ENCODE peak calls at places on chromosomes 13 and 19, in eight cellular contexts. One of them, this sample, is unnamed.

GRCh38 chr13:47463726-47464125 is 537.3 kb downstream of the SUCLA2 start:
- DNase-seq in psoas muscle: no peak
- DNase-seq in neuronal stem cell: no peak
- DNase-seq in body of pancreas: no peak
- DNase-seq in A549: no peak
- DNase-seq in mucosa of descending colon: no peak
- DNase-seq in fibroblast of lung: peak; percentile 72
- DNase-seq in heart right ventricle: no peak
- DNase-seq in this sample: no peak

GRCh38 chr19:5947435-5947834 is 30.5 kb downstream of the RANBP3 start:
- DNase-seq in psoas muscle: peak; percentile 68
- DNase-seq in neuronal stem cell: no peak
- DNase-seq in body of pancreas: peak; percentile 44
- DNase-seq in A549: no peak
- DNase-seq in mucosa of descending colon: no peak
- DNase-seq in fibroblast of lung: peak; percentile 43
- DNase-seq in heart right ventricle: peak; percentile 61
- DNase-seq in this sample: no peak

GRCh38 chr13:89784161-89784809 is 1563.2 kb upstream of the MIR17HG start:
- DNase-seq in psoas muscle: no peak
- DNase-seq in neuronal stem cell: no peak
- DNase-seq in body of pancreas: no peak
- DNase-seq in A549: no peak
- DNase-seq in mucosa of descending colon: no peak
- DNase-seq in fibroblast of lung: no peak
- DNase-seq in heart right ventricle: no peak
- DNase-seq in this sample: no peak

GRCh38 chr13:31310356-31310755 is 110.6 kb downstream of the B3GLCT start:
- DNase-seq in psoas muscle: no peak
- DNase-seq in neuronal stem cell: no peak
- DNase-seq in body of pancreas: no peak
- DNase-seq in A549: no peak
- DNase-seq in mucosa of descending colon: no peak
- DNase-seq in fibroblast of lung: no peak
- DNase-seq in heart right ventricle: no peak
- DNase-seq in this sample: no peak

GRCh38 chr13:64278493-64278892 is 2862.8 kb upstream of the PCDH20 start:
- DNase-seq in psoas muscle: no peak
- DNase-seq in neuronal stem cell: no peak
- DNase-seq in body of pancreas: no peak
- DNase-seq in A549: no peak
- DNase-seq in mucosa of descending colon: no peak
- DNase-seq in fibroblast of lung: peak; percentile 79
- DNase-seq in heart right ventricle: no peak
- DNase-seq in this sample: peak; percentile 39

GRCh38 chr19:48695743-48696352 is at the start of gene FUT2:
- DNase-seq in psoas muscle: no peak
- DNase-seq in neuronal stem cell: no peak
- DNase-seq in body of pancreas: peak; percentile 89
- DNase-seq in A549: no peak
- DNase-seq in mucosa of descending colon: peak; percentile 88
- DNase-seq in fibroblast of lung: no peak
- DNase-seq in heart right ventricle: no peak
- DNase-seq in this sample: no peak

GRCh38 chr19:46076951-46077814 is 36.4 kb upstream of the IGFL4 start:
- DNase-seq in psoas muscle: no peak
- DNase-seq in neuronal stem cell: peak; percentile 88
- DNase-seq in body of pancreas: peak; percentile 55
- DNase-seq in A549: peak; percentile 95
- DNase-seq in mucosa of descending colon: peak; percentile 37
- DNase-seq in fibroblast of lung: peak; percentile 75
- DNase-seq in heart right ventricle: no peak
- DNase-seq in this sample: peak; percentile 94

GRCh38 chr13:109145631-109146030 is 516.2 kb downstream of the MYO16 start:
- DNase-seq in psoas muscle: no peak
- DNase-seq in neuronal stem cell: peak; percentile 24
- DNase-seq in body of pancreas: peak; percentile 43
- DNase-seq in A549: peak; percentile 49
- DNase-seq in mucosa of descending colon: no peak
- DNase-seq in fibroblast of lung: peak; percentile 64
- DNase-seq in heart right ventricle: no peak
- DNase-seq in this sample: peak; percentile 93

GRCh38 chr13:55402867-55403266 is 1737.9 kb upstream of the PRR20A start:
- DNase-seq in psoas muscle: no peak
- DNase-seq in neuronal stem cell: no peak
- DNase-seq in body of pancreas: no peak
- DNase-seq in A549: no peak
- DNase-seq in mucosa of descending colon: no peak
- DNase-seq in fibroblast of lung: no peak
- DNase-seq in heart right ventricle: no peak
- DNase-seq in this sample: no peak

GRCh38 chr19:751501-752341 is 809 bp downstream of the MISP start:
- DNase-seq in psoas muscle: peak; percentile 47
- DNase-seq in neuronal stem cell: no peak
- DNase-seq in body of pancreas: peak; percentile 32
- DNase-seq in A549: peak; percentile 84
- DNase-seq in mucosa of descending colon: peak; percentile 86
- DNase-seq in fibroblast of lung: peak; percentile 82
- DNase-seq in heart right ventricle: no peak
- DNase-seq in this sample: no peak

GRCh38 chr19:13001502-13002388 is 6.5 kb downstream of the NFIX start:
- DNase-seq in psoas muscle: peak; percentile 82
- DNase-seq in neuronal stem cell: no peak
- DNase-seq in body of pancreas: peak; percentile 48
- DNase-seq in A549: no peak
- DNase-seq in mucosa of descending colon: peak; percentile 43
- DNase-seq in fibroblast of lung: peak; percentile 78
- DNase-seq in heart right ventricle: peak; percentile 66
- DNase-seq in this sample: no peak

GRCh38 chr19:7928741-7929701 is 3.1 kb upstream of the CTXN1 start:
- DNase-seq in psoas muscle: peak; percentile 64
- DNase-seq in neuronal stem cell: no peak
- DNase-seq in body of pancreas: peak; percentile 56
- DNase-seq in A549: peak; percentile 43
- DNase-seq in mucosa of descending colon: peak; percentile 57
- DNase-seq in fibroblast of lung: peak; percentile 84
- DNase-seq in heart right ventricle: no peak
- DNase-seq in this sample: peak; percentile 79

GRCh38 chr19:52648336-52648990 is 10.3 kb upstream of the ZNF83 start:
- DNase-seq in psoas muscle: no peak
- DNase-seq in neuronal stem cell: no peak
- DNase-seq in body of pancreas: no peak
- DNase-seq in A549: no peak
- DNase-seq in mucosa of descending colon: no peak
- DNase-seq in fibroblast of lung: peak; percentile 85
- DNase-seq in heart right ventricle: no peak
- DNase-seq in this sample: no peak
- H3K9me3 ChIP-seq in psoas muscle: peaks cover 6% of the 10 kb centered on the region
- H3K9me3 ChIP-seq in neuronal stem cell: peaks cover 19% of the 10 kb centered on the region
- H3K9me3 ChIP-seq in body of pancreas: no peaks in the 10 kb centered on the region
- H3K9me3 ChIP-seq in A549: peaks cover 59% of the 10 kb centered on the region
- H3K9me3 ChIP-seq in mucosa of descending colon: peaks cover 43% of the 10 kb centered on the region
- H3K9me3 ChIP-seq in fibroblast of lung: no peaks in the 10 kb centered on the region
- H3K9me3 ChIP-seq in heart right ventricle: peaks cover 14% of the 10 kb centered on the region
- H3K9me3 ChIP-seq in this sample: no peaks in the 10 kb centered on the region

GRCh38 chr19:50981587-50982146 is 2.0 kb downstream of the KLK7 start:
- DNase-seq in psoas muscle: no peak
- DNase-seq in neuronal stem cell: no peak
- DNase-seq in body of pancreas: no peak
- DNase-seq in A549: no peak
- DNase-seq in mucosa of descending colon: no peak
- DNase-seq in fibroblast of lung: no peak
- DNase-seq in heart right ventricle: no peak
- DNase-seq in this sample: no peak

GRCh38 chr19:50980203-50980602 is 3.5 kb downstream of the KLK7 start:
- DNase-seq in psoas muscle: no peak
- DNase-seq in neuronal stem cell: no peak
- DNase-seq in body of pancreas: no peak
- DNase-seq in A549: no peak
- DNase-seq in mucosa of descending colon: no peak
- DNase-seq in fibroblast of lung: no peak
- DNase-seq in heart right ventricle: no peak
- DNase-seq in this sample: no peak

GRCh38 chr19:50982186-50982585 is 1.5 kb downstream of the KLK7 start:
- DNase-seq in psoas muscle: no peak
- DNase-seq in neuronal stem cell: no peak
- DNase-seq in body of pancreas: no peak
- DNase-seq in A549: no peak
- DNase-seq in mucosa of descending colon: no peak
- DNase-seq in fibroblast of lung: no peak
- DNase-seq in heart right ventricle: no peak
- DNase-seq in this sample: no peak

GRCh38 chr19:50979758-50980157 is 4.0 kb downstream of the KLK7 start:
- DNase-seq in psoas muscle: no peak
- DNase-seq in neuronal stem cell: no peak
- DNase-seq in body of pancreas: no peak
- DNase-seq in A549: no peak
- DNase-seq in mucosa of descending colon: no peak
- DNase-seq in fibroblast of lung: no peak
- DNase-seq in heart right ventricle: no peak
- DNase-seq in this sample: no peak

GRCh38 chr19:50983625-50984292 is at the start of gene KLK7:
- DNase-seq in psoas muscle: no peak
- DNase-seq in neuronal stem cell: no peak
- DNase-seq in body of pancreas: no peak
- DNase-seq in A549: no peak
- DNase-seq in mucosa of descending colon: no peak
- DNase-seq in fibroblast of lung: no peak
- DNase-seq in heart right ventricle: no peak
- DNase-seq in this sample: no peak
- H3K4me1 ChIP-seq in psoas muscle: no peaks in the 10 kb centered on the region
- H3K4me1 ChIP-seq in neuronal stem cell: no peaks in the 10 kb centered on the region
- H3K4me1 ChIP-seq in body of pancreas: no peaks in the 10 kb centered on the region
- H3K4me1 ChIP-seq in A549: peaks cover 8% of the 10 kb centered on the region
- H3K4me1 ChIP-seq in mucosa of descending colon: no peaks in the 10 kb centered on the region
- H3K4me1 ChIP-seq in fibroblast of lung: no peaks in the 10 kb centered on the region
- H3K4me1 ChIP-seq in heart right ventricle: no peaks in the 10 kb centered on the region
- H3K4me1 ChIP-seq in this sample: no peaks in the 10 kb centered on the region

GRCh38 chr19:42695811-42696503 is 44.3 kb downstream of the PSG3 start:
- DNase-seq in psoas muscle: no peak
- DNase-seq in neuronal stem cell: no peak
- DNase-seq in body of pancreas: no peak
- DNase-seq in A549: no peak
- DNase-seq in mucosa of descending colon: no peak
- DNase-seq in fibroblast of lung: no peak
- DNase-seq in heart right ventricle: no peak
- DNase-seq in this sample: no peak
- H3K9me3 ChIP-seq in psoas muscle: no peaks in the 10 kb centered on the region
- H3K9me3 ChIP-seq in neuronal stem cell: no peaks in the 10 kb centered on the region
- H3K9me3 ChIP-seq in body of pancreas: no peaks in the 10 kb centered on the region
- H3K9me3 ChIP-seq in A549: no peaks in the 10 kb centered on the region
- H3K9me3 ChIP-seq in mucosa of descending colon: no peaks in the 10 kb centered on the region
- H3K9me3 ChIP-seq in fibroblast of lung: no peaks in the 10 kb centered on the region
- H3K9me3 ChIP-seq in heart right ventricle: no peaks in the 10 kb centered on the region
- H3K9me3 ChIP-seq in this sample: no peaks in the 10 kb centered on the region

DNA sequence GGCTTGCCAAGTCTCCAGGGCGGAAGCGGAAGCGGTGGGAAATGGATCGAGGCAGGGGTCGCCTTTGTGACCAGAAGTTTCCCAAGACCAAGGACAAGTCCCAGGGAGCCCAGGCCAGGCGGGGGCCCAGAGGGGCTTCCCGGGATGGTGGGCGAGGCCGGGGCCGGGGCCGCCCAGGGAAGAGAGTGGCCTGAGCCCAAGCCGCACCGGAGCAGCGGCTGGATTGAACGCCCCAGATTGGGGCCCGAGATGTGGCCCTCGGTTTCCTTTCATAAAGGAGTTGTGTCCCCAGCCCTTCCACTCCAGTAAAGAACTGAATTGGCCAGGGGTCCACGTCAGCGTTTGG is 548 bp upstream of the P2RY11 start:
- DNase-seq in psoas muscle: no peak
- DNase-seq in neuronal stem cell: no peak
- DNase-seq in body of pancreas: no peak
- DNase-seq in A549: no peak
- DNase-seq in mucosa of descending colon: no peak
- DNase-seq in fibroblast of lung: no peak
- DNase-seq in heart right ventricle: no peak
- DNase-seq in this sample: no peak
- H3K4me1 ChIP-seq in psoas muscle: peaks cover 24% of the 10 kb centered on the region
- H3K4me1 ChIP-seq in neuronal stem cell: peaks cover 6% of the 10 kb centered on the region
- H3K4me1 ChIP-seq in body of pancreas: peaks cover 32% of the 10 kb centered on the region
- H3K4me1 ChIP-seq in A549: peaks cover 30% of the 10 kb centered on the region
- H3K4me1 ChIP-seq in mucosa of descending colon: peaks cover 12% of the 10 kb centered on the region
- H3K4me1 ChIP-seq in fibroblast of lung: peaks cover 8% of the 10 kb centered on the region
- H3K4me1 ChIP-seq in heart right ventricle: peaks cover 7% of the 10 kb centered on the region
- H3K4me1 ChIP-seq in this sample: peaks cover 19% of the 10 kb centered on the region

GRCh38 chr19:27717825-27718224 is 1495.1 kb downstream of the UQCRFS1 start:
- DNase-seq in psoas muscle: no peak
- DNase-seq in neuronal stem cell: no peak
- DNase-seq in body of pancreas: no peak
- DNase-seq in A549: no peak
- DNase-seq in mucosa of descending colon: no peak
- DNase-seq in fibroblast of lung: no peak
- DNase-seq in heart right ventricle: no peak
- DNase-seq in this sample: no peak
- H3K9me3 ChIP-seq in psoas muscle: peaks cover under 1% of the 10 kb centered on the region
- H3K9me3 ChIP-seq in neuronal stem cell: peaks cover 5% of the 10 kb centered on the region
- H3K9me3 ChIP-seq in body of pancreas: no peaks in the 10 kb centered on the region
- H3K9me3 ChIP-seq in A549: peaks cover 88% of the 10 kb centered on the region
- H3K9me3 ChIP-seq in mucosa of descending colon: peaks cover 83% of the 10 kb centered on the region
- H3K9me3 ChIP-seq in fibroblast of lung: no peaks in the 10 kb centered on the region
- H3K9me3 ChIP-seq in heart right ventricle: peaks cover 9% of the 10 kb centered on the region
- H3K9me3 ChIP-seq in this sample: peaks cover 70% of the 10 kb centered on the region

GRCh38 chr19:19595171-19595701 is 23.3 kb downstream of the PBX4 start:
- DNase-seq in psoas muscle: no peak
- DNase-seq in neuronal stem cell: no peak
- DNase-seq in body of pancreas: no peak
- DNase-seq in A549: no peak
- DNase-seq in mucosa of descending colon: no peak
- DNase-seq in fibroblast of lung: no peak
- DNase-seq in heart right ventricle: no peak
- DNase-seq in this sample: no peak
- H3K4me1 ChIP-seq in psoas muscle: no peaks in the 10 kb centered on the region
- H3K4me1 ChIP-seq in neuronal stem cell: peaks cover 6% of the 10 kb centered on the region
- H3K4me1 ChIP-seq in body of pancreas: peaks cover 16% of the 10 kb centered on the region
- H3K4me1 ChIP-seq in A549: peaks cover 12% of the 10 kb centered on the region
- H3K4me1 ChIP-seq in mucosa of descending colon: peaks cover 6% of the 10 kb centered on the region
- H3K4me1 ChIP-seq in fibroblast of lung: peaks cover 18% of the 10 kb centered on the region
- H3K4me1 ChIP-seq in heart right ventricle: no peaks in the 10 kb centered on the region
- H3K4me1 ChIP-seq in this sample: peaks cover 20% of the 10 kb centered on the region

DNA sequence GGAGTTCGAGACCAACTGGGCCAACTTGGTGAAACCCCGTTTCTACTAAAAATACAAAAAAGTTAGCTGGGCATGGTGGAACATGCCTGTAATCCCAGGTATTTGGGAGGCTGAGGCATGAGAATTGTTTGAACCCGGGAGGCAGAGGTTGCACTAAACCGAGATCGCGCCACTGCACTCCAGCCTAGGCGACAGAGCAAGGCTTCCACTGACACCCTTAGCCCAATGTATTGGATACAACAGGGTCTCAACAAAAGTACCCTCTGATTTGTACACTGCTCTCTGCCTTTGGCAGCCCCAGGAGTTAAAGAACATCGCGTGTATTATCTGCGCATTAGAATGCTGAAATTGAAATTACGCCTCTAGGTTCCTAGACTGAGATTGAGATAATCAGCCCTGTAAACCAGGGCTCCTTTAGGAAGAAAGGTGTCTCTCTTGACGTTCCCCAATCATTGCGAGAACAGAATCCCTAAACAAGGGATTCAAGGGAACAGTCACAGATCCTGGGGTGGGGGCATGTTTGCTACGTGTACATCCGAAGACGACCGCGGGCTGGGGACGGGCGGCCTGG is 21.9 kb downstream of the IPO5 start:
- DNase-seq in psoas muscle: no peak
- DNase-seq in neuronal stem cell: no peak
- DNase-seq in body of pancreas: no peak
- DNase-seq in A549: no peak
- DNase-seq in mucosa of descending colon: no peak
- DNase-seq in fibroblast of lung: no peak
- DNase-seq in heart right ventricle: no peak
- DNase-seq in this sample: peak; percentile 65
- H3K9me3 ChIP-seq in psoas muscle: no peaks in the 10 kb centered on the region
- H3K9me3 ChIP-seq in neuronal stem cell: no peaks in the 10 kb centered on the region
- H3K9me3 ChIP-seq in body of pancreas: no peaks in the 10 kb centered on the region
- H3K9me3 ChIP-seq in A549: no peaks in the 10 kb centered on the region
- H3K9me3 ChIP-seq in mucosa of descending colon: no peaks in the 10 kb centered on the region
- H3K9me3 ChIP-seq in fibroblast of lung: no peaks in the 10 kb centered on the region
- H3K9me3 ChIP-seq in heart right ventricle: no peaks in the 10 kb centered on the region
- H3K9me3 ChIP-seq in this sample: no peaks in the 10 kb centered on the region